ENCODE peak calls at places on chromosomes 5 and 9, in seven cellular contexts. Q is mucosa of descending colon; N is CD8-positive, alpha-beta T cell; E is AG10803; R is gastrocnemius medialis; F is lung; H is upper lobe of left lung. B is an unnamed sample.

GRCh38 chr5:159056201-159056600 is 43.5 kb downstream of the EBF1 start:
- DNase-seq in F (no peak), R (no peak), H (no peak), E (no peak), N (no peak), Q (no peak), B (no peak)

GRCh38 chr5:67576112-67576511 is 379.5 kb upstream of the CD180 start:
- DNase-seq in N (no peak), Q (no peak), E (no peak), F (no peak), R (no peak), H (no peak), B (peak)

GRCh38 chr5:53059281-53059680 is 50.3 kb downstream of the MOCS2 start:
- DNase-seq in F (no peak), Q (no peak), H (no peak), R (no peak), N (no peak), E (peak), B (no peak)

GRCh38 chr5:126124706-126125345 is 298.4 kb upstream of the GRAMD2B start:
- DNase-seq in N (no peak), Q (no peak), R (no peak), F (no peak), E (peak), H (no peak), B (no peak)

GRCh38 chr9:77218612-77219011 is 41.3 kb downstream of the VPS13A start:
- DNase-seq in R (no peak), E (peak), F (no peak), H (no peak), Q (no peak), N (no peak), B (no peak)

GRCh38 chr5:149135536-149136201 is 5.6 kb upstream of the ABLIM3 start:
- DNase-seq in R (peak), Q (no peak), F (no peak), N (no peak), H (peak), E (peak), B (no peak)

GRCh38 chr5:78716221-78716620 is 67.6 kb upstream of the LHFPL2 start:
- DNase-seq in Q (no peak), H (no peak), R (no peak), E (peak), N (no peak), F (no peak), B (peak)

GRCh38 chr5:773517-774264 is 10.8 kb downstream of the ZDHHC11B start:
- DNase-seq in R (no peak), F (peak), H (peak), N (peak), Q (no peak), E (no peak), B (no peak)

GRCh38 chr9:72213906-72214305 is 64.7 kb downstream of the GDA start:
- DNase-seq in R (no peak), H (no peak), Q (no peak), N (no peak), F (no peak), E (no peak), B (no peak)

GRCh38 chr9:111962021-111962420 is 65.4 kb downstream of the UGCG start:
- DNase-seq in N (no peak), Q (no peak), R (no peak), E (no peak), H (no peak), F (no peak), B (no peak)

GRCh38 chr5:136169218-136169617 is 23.7 kb downstream of the SMIM32 start:
- DNase-seq in N (no peak), Q (no peak), F (no peak), R (no peak), H (no peak), E (no peak), B (no peak)

DNA sequence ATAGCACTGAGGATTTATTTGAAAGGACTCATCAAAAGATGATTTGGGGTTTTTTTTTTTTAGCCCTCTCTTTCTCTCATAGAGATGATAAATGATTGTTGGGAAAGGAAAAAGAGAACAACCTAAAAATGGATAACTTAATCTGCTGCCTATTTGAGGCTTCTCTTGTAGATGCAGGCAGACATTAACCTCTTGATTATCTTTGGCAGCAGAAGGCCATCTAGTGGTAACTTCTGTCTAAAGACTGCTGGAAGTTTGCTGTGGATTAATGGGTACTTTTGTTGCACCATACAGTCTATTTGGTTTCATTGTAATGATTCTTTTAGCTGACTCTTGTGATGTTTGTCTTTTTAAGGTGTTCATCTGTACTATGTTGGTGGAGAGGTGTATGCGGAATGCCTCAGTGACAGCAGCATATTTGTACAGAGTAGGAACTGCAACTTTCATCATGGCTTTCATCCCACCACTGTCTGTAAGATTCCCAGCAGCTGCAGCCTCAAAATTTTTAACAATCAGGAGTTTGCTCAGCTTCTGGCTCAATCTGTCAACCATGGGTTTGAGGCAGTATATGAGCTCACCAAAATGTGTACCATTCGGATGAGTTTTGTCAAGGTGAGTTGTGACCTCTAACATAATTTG is 18.8 kb downstream of the SMIM32 start:
- DNase-seq in E (peak), H (no peak), N (no peak), Q (no peak), F (no peak), R (no peak), B (no peak)
- TF ChIP-seq CTCF in E (peak), H (peak), N (no peak), Q (no peak), F (peak), R (peak), B (peak)

GRCh38 chr9:128687453-128687852 is 1.6 kb upstream of the SET start:
- DNase-seq in Q (no peak), E (no peak), R (no peak), F (no peak), N (no peak), H (no peak), B (no peak)
- H3K4me3 ChIP-seq in Q (no peak), E (no peak), R (no peak), F (no peak), N (no peak), H (no peak), B (no peak)

GRCh38 chr5:97425511-97425910 is 242.5 kb upstream of the RIOK2 start:
- DNase-seq in N (no peak), H (no peak), E (no peak), Q (peak), R (no peak), F (no peak), B (no peak)
- TF ChIP-seq CTCF in N (no peak), H (no peak), E (peak), Q (no peak), R (no peak), F (no peak), B (peak)

GRCh38 chr5:16736158-16736994 is 119.6 kb upstream of the RETREG1 start:
- DNase-seq in Q (peak), R (no peak), N (no peak), H (peak), F (peak), E (peak), B (peak)
- H3K4me3 ChIP-seq in Q (no peak), R (no peak), N (no peak), H (no peak), F (no peak), E (no peak), B (no peak)

GRCh38 chr5:167030500-167031120 is 1260.8 kb upstream of the WWC1 start:
- DNase-seq in Q (peak), N (no peak), R (no peak), F (no peak), H (no peak), E (peak), B (no peak)
- TF ChIP-seq CTCF in Q (no peak), N (no peak), R (no peak), F (no peak), H (no peak), E (peak), B (peak)

DNA sequence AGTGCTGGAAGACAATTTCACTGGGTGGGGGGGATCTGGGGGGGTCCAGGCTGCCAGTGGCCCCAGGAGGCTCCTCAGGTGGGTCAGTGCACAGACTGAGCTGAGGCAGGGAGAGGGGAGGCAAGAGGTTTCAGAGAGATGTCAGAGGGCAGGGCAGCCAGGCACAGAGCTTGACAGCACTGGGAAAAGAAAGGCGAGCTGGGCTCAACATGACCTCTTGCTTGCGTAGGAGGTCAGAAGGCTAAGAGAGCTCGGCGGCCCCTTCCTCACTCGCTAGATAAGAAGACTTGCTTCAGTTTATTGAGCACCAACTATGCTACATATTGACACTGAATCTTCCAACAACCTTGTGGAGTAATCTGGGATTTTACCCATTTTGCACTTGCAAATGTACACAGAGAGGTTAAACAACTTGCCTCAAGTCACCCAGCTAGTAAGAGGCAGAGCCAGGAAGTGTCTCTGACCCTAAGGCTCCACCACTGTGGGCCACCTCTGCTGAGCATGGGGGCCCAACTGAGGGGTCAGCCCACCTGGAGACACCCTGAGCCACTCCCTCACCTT is 3.5 kb downstream of the PDLIM7 start:
- DNase-seq in E (no peak), N (no peak), R (no peak), F (no peak), Q (no peak), H (no peak), B (no peak)
- H3K4me3 ChIP-seq in E (peak), N (no peak), R (no peak), F (no peak), Q (no peak), H (no peak), B (peak)

GRCh38 chr9:93167838-93168237 is 16.1 kb upstream of the WNK2 start:
- DNase-seq in N (no peak), Q (no peak), H (no peak), E (no peak), F (no peak), R (no peak), B (no peak)

GRCh38 chr9:93167185-93167584 is 16.8 kb upstream of the WNK2 start:
- DNase-seq in H (no peak), N (no peak), F (no peak), E (no peak), Q (no peak), R (no peak), B (no peak)

GRCh38 chr9:93161801-93162635 is 21.9 kb upstream of the WNK2 start:
- DNase-seq in H (no peak), F (no peak), E (peak), R (no peak), N (no peak), Q (no peak), B (no peak)

GRCh38 chr9:93166699-93167098 is 17.2 kb upstream of the WNK2 start:
- DNase-seq in Q (no peak), H (no peak), E (no peak), N (no peak), F (no peak), R (no peak), B (no peak)

GRCh38 chr9:93164085-93164484 is 19.9 kb upstream of the WNK2 start:
- DNase-seq in N (no peak), Q (no peak), F (no peak), H (no peak), R (no peak), E (no peak), B (no peak)
- TF ChIP-seq CTCF in N (no peak), Q (no peak), F (no peak), H (no peak), R (no peak), E (no peak), B (no peak)

GRCh38 chr9:136201609-136202448 is 3.1 kb downstream of the LHX3 start:
- DNase-seq in E (no peak), F (no peak), N (no peak), Q (peak), R (no peak), H (no peak), B (no peak)

GRCh38 chr9:136202449-136203405 is 2.2 kb downstream of the LHX3 start:
- DNase-seq in N (no peak), E (no peak), F (no peak), H (no peak), R (no peak), Q (no peak), B (no peak)

GRCh38 chr9:136204838-136205706 is at the start of gene LHX3:
- DNase-seq in N (no peak), H (no peak), R (no peak), E (no peak), F (no peak), Q (peak), B (no peak)

GRCh38 chr9:136204086-136204805 is 682 bp downstream of the LHX3 start:
- DNase-seq in H (no peak), F (no peak), R (no peak), N (no peak), Q (no peak), E (no peak), B (no peak)

DNA sequence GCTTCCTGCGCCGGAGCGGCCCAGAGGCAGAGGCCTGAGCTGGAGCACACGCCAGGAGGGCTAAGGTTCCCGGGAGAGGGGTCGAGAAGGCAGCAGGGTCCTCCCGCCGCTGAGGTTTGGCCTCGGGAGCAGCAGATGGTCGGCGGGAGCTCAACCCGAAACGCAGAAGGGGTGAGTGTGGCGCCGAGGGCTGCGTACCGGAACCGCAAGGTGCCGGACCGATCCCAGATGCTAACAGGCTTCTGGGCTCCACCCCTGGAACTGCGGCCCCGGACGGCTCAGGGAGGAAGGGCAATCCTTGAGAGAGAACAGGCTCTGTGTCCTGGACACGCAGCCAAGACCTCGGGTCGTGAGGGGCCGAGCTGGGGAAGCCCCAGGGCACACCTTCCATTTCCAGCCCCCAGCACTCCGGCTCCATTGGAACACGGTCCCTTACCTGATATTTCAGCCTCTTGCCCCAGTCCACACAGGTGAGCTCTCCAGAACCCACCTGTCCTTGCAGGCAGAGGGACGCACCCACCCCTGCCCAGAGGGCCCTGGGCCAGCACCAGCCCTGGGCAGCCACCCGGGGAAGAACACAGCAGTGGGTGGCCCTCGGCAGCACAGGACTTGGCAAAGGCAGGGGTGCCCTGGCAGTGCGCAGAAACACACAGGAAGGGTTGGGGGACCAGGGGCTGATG is 1.4 kb downstream of the LHX3 start:
- DNase-seq in N (no peak), R (no peak), F (no peak), E (no peak), Q (no peak), H (no peak), B (no peak)
- H3K4me3 ChIP-seq in N (no peak), R (no peak), F (no peak), E (no peak), Q (no peak), H (no peak), B (no peak)

DNA sequence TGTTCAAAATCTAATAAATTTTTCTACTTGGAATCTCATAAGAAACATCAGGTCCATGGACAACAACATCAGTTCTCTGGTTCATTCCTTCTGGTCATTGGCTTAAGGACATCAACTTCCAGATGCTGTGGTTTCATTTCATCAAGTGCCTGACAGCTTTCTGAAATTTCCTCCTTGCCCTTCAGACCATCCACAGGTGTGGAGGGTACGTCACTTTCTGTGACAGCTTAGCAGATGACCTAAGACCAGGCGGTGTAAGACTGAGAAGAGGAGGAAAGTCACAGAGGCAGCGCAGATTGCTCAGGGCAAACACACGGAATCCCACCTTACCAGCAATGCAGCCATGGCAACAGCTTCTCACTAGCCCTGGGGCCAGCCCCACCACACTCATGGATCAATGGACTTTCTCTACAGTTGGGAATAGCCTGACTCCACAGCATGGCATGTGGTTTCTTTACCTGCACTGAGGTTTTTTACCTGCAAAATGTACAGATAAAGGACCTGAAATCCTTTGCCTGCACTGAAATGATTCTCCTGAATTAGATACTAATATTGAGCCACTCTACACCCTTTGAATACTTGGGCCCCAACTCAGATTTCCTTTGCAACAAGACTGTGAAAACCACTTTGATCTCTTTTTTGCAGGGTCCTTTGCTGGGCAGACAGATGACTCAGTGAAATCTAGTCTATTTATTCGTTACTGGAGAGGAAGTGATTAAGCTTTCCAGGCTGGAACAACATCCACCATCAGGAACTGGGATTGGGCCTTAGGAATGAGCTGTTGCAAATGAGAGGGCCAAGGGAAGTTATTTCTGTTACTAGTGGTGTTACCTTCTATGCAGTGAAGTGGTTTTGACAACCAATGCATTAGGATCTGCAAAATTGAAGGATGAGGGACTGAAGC is 26.9 kb downstream of the TICAM2 start:
- DNase-seq in N (no peak), H (no peak), R (no peak), Q (no peak), F (no peak), E (peak), B (no peak)
- TF ChIP-seq CTCF in N (no peak), H (no peak), R (no peak), Q (no peak), F (no peak), E (no peak), B (no peak)

B was measured in epithelial cell of proximal tubule.